ENCODE peak calls at places on chromosome 10, in eight cellular contexts. One of them, this sample, is unnamed. For H3K4me1, the result is how much of the 10 kb centered on the place peaks cover.

GRCh38 chr10:48907730-48908129 is 31.9 kb downstream of the LRRC18 start:
- DNase-seq in trophoblast cell: no peak
- DNase-seq in iPS DF 6.9: no peak
- DNase-seq in endothelial cell of umbilical vein: no peak
- DNase-seq in colonic mucosa: no peak
- DNase-seq in A549: no peak
- DNase-seq in OCI-LY7: no peak
- DNase-seq in CD8-positive, alpha-beta T cell: no peak
- DNase-seq in this sample: no peak

GRCh38 chr10:116444527-116445142 is 17.0 kb downstream of the PNLIPRP3 start:
- DNase-seq in trophoblast cell: peak
- DNase-seq in iPS DF 6.9: peak
- DNase-seq in endothelial cell of umbilical vein: peak
- DNase-seq in colonic mucosa: peak
- DNase-seq in A549: peak
- DNase-seq in OCI-LY7: peak
- DNase-seq in CD8-positive, alpha-beta T cell: no peak
- DNase-seq in this sample: no peak

GRCh38 chr10:43336641-43337318 is 34.7 kb upstream of the FXYD4 start:
- DNase-seq in trophoblast cell: peak
- DNase-seq in iPS DF 6.9: no peak
- DNase-seq in endothelial cell of umbilical vein: no peak
- DNase-seq in colonic mucosa: no peak
- DNase-seq in A549: peak
- DNase-seq in OCI-LY7: no peak
- DNase-seq in CD8-positive, alpha-beta T cell: no peak
- DNase-seq in this sample: no peak

GRCh38 chr10:44306147-44306710 is 78.7 kb downstream of the CXCL12 start:
- DNase-seq in trophoblast cell: no peak
- DNase-seq in iPS DF 6.9: no peak
- DNase-seq in endothelial cell of umbilical vein: no peak
- DNase-seq in colonic mucosa: no peak
- DNase-seq in A549: no peak
- DNase-seq in OCI-LY7: no peak
- DNase-seq in CD8-positive, alpha-beta T cell: no peak
- DNase-seq in this sample: no peak

GRCh38 chr10:78211476-78212110 is 177.9 kb downstream of the RPS24 start:
- DNase-seq in trophoblast cell: peak
- DNase-seq in iPS DF 6.9: no peak
- DNase-seq in endothelial cell of umbilical vein: peak
- DNase-seq in colonic mucosa: no peak
- DNase-seq in A549: peak
- DNase-seq in OCI-LY7: peak
- DNase-seq in CD8-positive, alpha-beta T cell: no peak
- DNase-seq in this sample: peak

GRCh38 chr10:53102424-53102823 is 329.8 kb upstream of the MBL2 start:
- DNase-seq in trophoblast cell: no peak
- DNase-seq in iPS DF 6.9: no peak
- DNase-seq in endothelial cell of umbilical vein: no peak
- DNase-seq in colonic mucosa: no peak
- DNase-seq in A549: no peak
- DNase-seq in OCI-LY7: no peak
- DNase-seq in CD8-positive, alpha-beta T cell: no peak
- DNase-seq in this sample: no peak

GRCh38 chr10:92891885-92892705 is 43.8 kb downstream of the EXOC6 start:
- DNase-seq in trophoblast cell: peak
- DNase-seq in iPS DF 6.9: no peak
- DNase-seq in endothelial cell of umbilical vein: peak
- DNase-seq in colonic mucosa: peak
- DNase-seq in A549: peak
- DNase-seq in OCI-LY7: no peak
- DNase-seq in CD8-positive, alpha-beta T cell: no peak
- DNase-seq in this sample: peak

GRCh38 chr10:133375357-133376115 is 2.4 kb upstream of the ECHS1 start:
- DNase-seq in trophoblast cell: no peak
- DNase-seq in iPS DF 6.9: no peak
- DNase-seq in endothelial cell of umbilical vein: no peak
- DNase-seq in colonic mucosa: no peak
- DNase-seq in A549: no peak
- DNase-seq in OCI-LY7: no peak
- DNase-seq in CD8-positive, alpha-beta T cell: no peak
- DNase-seq in this sample: no peak

GRCh38 chr10:29648114-29648982 is 13.6 kb upstream of the SVIL start:
- DNase-seq in trophoblast cell: no peak
- DNase-seq in iPS DF 6.9: no peak
- DNase-seq in endothelial cell of umbilical vein: peak
- DNase-seq in colonic mucosa: peak
- DNase-seq in A549: no peak
- DNase-seq in OCI-LY7: no peak
- DNase-seq in CD8-positive, alpha-beta T cell: no peak
- DNase-seq in this sample: no peak

GRCh38 chr10:29647483-29647882 is 12.7 kb upstream of the SVIL start:
- DNase-seq in trophoblast cell: no peak
- DNase-seq in iPS DF 6.9: no peak
- DNase-seq in endothelial cell of umbilical vein: no peak
- DNase-seq in colonic mucosa: no peak
- DNase-seq in A549: no peak
- DNase-seq in OCI-LY7: no peak
- DNase-seq in CD8-positive, alpha-beta T cell: no peak
- DNase-seq in this sample: no peak

GRCh38 chr10:29646238-29646902 is 11.6 kb upstream of the SVIL start:
- DNase-seq in trophoblast cell: no peak
- DNase-seq in iPS DF 6.9: no peak
- DNase-seq in endothelial cell of umbilical vein: peak
- DNase-seq in colonic mucosa: no peak
- DNase-seq in A549: no peak
- DNase-seq in OCI-LY7: no peak
- DNase-seq in CD8-positive, alpha-beta T cell: no peak
- DNase-seq in this sample: peak

GRCh38 chr10:29648983-29649268 is 14.2 kb upstream of the SVIL start:
- DNase-seq in trophoblast cell: no peak
- DNase-seq in iPS DF 6.9: no peak
- DNase-seq in endothelial cell of umbilical vein: peak
- DNase-seq in colonic mucosa: peak
- DNase-seq in A549: no peak
- DNase-seq in OCI-LY7: no peak
- DNase-seq in CD8-positive, alpha-beta T cell: no peak
- DNase-seq in this sample: no peak

GRCh38 chr10:29646960-29647431 is 12.2 kb upstream of the SVIL start:
- DNase-seq in trophoblast cell: no peak
- DNase-seq in iPS DF 6.9: no peak
- DNase-seq in endothelial cell of umbilical vein: no peak
- DNase-seq in colonic mucosa: no peak
- DNase-seq in A549: no peak
- DNase-seq in OCI-LY7: no peak
- DNase-seq in CD8-positive, alpha-beta T cell: no peak
- DNase-seq in this sample: no peak
- H3K4me1 ChIP-seq in trophoblast cell: under half
- H3K4me1 ChIP-seq in iPS DF 6.9: under half
- H3K4me1 ChIP-seq in endothelial cell of umbilical vein: under half
- H3K4me1 ChIP-seq in colonic mucosa: under half
- H3K4me1 ChIP-seq in A549: under half
- H3K4me1 ChIP-seq in OCI-LY7: under half
- H3K4me1 ChIP-seq in CD8-positive, alpha-beta T cell: under half
- H3K4me1 ChIP-seq in this sample: half or more

DNA sequence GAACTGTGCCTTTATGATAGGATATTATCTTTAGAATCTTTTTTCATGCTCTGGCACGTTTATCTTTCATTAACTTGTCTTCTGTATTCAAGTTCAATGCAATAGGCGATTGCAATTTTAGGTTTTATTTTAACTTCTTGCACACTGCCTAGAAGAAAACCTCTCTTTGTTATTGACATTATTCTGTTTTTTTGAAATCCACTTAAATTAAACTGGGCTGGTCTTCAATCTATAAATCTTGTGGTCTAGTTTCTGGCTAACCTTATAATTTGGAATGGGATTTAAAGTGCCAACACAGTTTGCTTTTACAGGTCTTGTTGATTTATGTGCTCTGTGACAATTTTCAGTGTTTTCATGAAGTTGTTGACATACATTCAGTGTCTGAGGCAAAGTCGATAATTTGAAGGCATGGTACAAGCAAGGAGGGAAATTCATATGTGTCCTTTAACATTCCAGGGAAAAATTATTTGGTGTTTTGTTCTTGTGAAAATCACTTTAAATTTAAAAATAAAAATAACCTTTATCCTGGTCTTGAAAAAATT is 240.9 kb downstream of the KIAA1217 start:
- DNase-seq in trophoblast cell: no peak
- DNase-seq in iPS DF 6.9: no peak
- DNase-seq in endothelial cell of umbilical vein: no peak
- DNase-seq in colonic mucosa: no peak
- DNase-seq in A549: no peak
- DNase-seq in OCI-LY7: no peak
- DNase-seq in CD8-positive, alpha-beta T cell: no peak
- DNase-seq in this sample: no peak
- H3K27ac ChIP-seq in trophoblast cell: no peak
- H3K27ac ChIP-seq in iPS DF 6.9: no peak
- H3K27ac ChIP-seq in endothelial cell of umbilical vein: no peak
- H3K27ac ChIP-seq in colonic mucosa: no peak
- H3K27ac ChIP-seq in A549: no peak
- H3K27ac ChIP-seq in OCI-LY7: no peak
- H3K27ac ChIP-seq in CD8-positive, alpha-beta T cell: no peak
- H3K27ac ChIP-seq in this sample: peak

DNA sequence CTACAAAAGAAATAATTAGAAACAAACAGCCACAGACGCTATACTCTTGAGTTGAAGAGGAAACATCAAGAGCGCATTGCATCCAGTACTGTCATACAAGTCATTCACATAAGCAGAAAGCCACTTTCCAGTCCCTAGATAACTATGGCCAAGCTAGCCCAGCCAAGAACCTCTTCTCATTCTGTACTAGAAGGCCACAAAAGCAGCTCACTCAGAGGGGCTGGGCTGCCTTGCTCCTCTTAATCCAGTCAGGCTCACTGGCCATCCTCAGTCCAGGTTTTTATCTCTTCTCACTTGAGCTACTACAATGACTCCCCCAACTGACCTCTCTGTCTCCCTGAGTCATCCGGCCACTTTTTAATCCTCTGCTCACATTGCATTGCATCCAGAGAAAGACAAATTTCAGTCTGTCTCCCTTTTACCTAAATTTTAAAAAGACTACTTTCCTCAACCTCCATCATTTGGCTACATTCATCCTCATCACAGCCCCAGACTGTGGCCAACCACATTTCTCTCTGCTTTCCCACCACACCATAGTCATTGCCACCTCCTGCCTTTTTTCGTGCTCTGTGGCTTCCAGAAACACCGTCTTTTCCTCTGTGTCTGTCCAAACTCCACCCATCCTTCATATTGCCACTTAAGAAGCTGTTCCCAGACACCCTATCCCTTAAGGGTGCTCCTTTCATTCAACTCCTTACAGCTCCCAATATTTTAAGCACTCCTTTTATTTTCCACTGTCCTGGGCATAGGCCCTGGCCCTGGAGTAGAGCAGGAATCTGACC is 25.0 kb downstream of the PPP1R3C start:
- DNase-seq in trophoblast cell: no peak
- DNase-seq in iPS DF 6.9: no peak
- DNase-seq in endothelial cell of umbilical vein: no peak
- DNase-seq in colonic mucosa: no peak
- DNase-seq in A549: no peak
- DNase-seq in OCI-LY7: no peak
- DNase-seq in CD8-positive, alpha-beta T cell: no peak
- DNase-seq in this sample: no peak
- H3K4me1 ChIP-seq in trophoblast cell: under half
- H3K4me1 ChIP-seq in iPS DF 6.9: under half
- H3K4me1 ChIP-seq in endothelial cell of umbilical vein: under half
- H3K4me1 ChIP-seq in colonic mucosa: under half
- H3K4me1 ChIP-seq in A549: half or more
- H3K4me1 ChIP-seq in OCI-LY7: under half
- H3K4me1 ChIP-seq in CD8-positive, alpha-beta T cell: under half
- H3K4me1 ChIP-seq in this sample: half or more

GRCh38 chr10:62433901-62434300 is 59.7 kb downstream of the ZNF365 start:
- DNase-seq in trophoblast cell: no peak
- DNase-seq in iPS DF 6.9: no peak
- DNase-seq in endothelial cell of umbilical vein: no peak
- DNase-seq in colonic mucosa: no peak
- DNase-seq in A549: no peak
- DNase-seq in OCI-LY7: no peak
- DNase-seq in CD8-positive, alpha-beta T cell: no peak
- DNase-seq in this sample: no peak

GRCh38 chr10:62437696-62438095 is 63.5 kb downstream of the ZNF365 start:
- DNase-seq in trophoblast cell: peak
- DNase-seq in iPS DF 6.9: no peak
- DNase-seq in endothelial cell of umbilical vein: peak
- DNase-seq in colonic mucosa: peak
- DNase-seq in A549: peak
- DNase-seq in OCI-LY7: peak
- DNase-seq in CD8-positive, alpha-beta T cell: no peak
- DNase-seq in this sample: no peak

GRCh38 chr10:62430881-62431280 is 56.7 kb downstream of the ZNF365 start:
- DNase-seq in trophoblast cell: no peak
- DNase-seq in iPS DF 6.9: no peak
- DNase-seq in endothelial cell of umbilical vein: no peak
- DNase-seq in colonic mucosa: no peak
- DNase-seq in A549: no peak
- DNase-seq in OCI-LY7: no peak
- DNase-seq in CD8-positive, alpha-beta T cell: no peak
- DNase-seq in this sample: no peak

GRCh38 chr10:62433181-62433692 is 59.1 kb downstream of the ZNF365 start:
- DNase-seq in trophoblast cell: peak
- DNase-seq in iPS DF 6.9: no peak
- DNase-seq in endothelial cell of umbilical vein: peak
- DNase-seq in colonic mucosa: no peak
- DNase-seq in A549: peak
- DNase-seq in OCI-LY7: no peak
- DNase-seq in CD8-positive, alpha-beta T cell: no peak
- DNase-seq in this sample: peak
- H3K27ac ChIP-seq in trophoblast cell: no peak
- H3K27ac ChIP-seq in iPS DF 6.9: no peak
- H3K27ac ChIP-seq in endothelial cell of umbilical vein: peak
- H3K27ac ChIP-seq in colonic mucosa: no peak
- H3K27ac ChIP-seq in A549: peak
- H3K27ac ChIP-seq in OCI-LY7: no peak
- H3K27ac ChIP-seq in CD8-positive, alpha-beta T cell: no peak
- H3K27ac ChIP-seq in this sample: no peak